ENCODE peak calls at places on chromosomes 5 and 9, in four cellular contexts. I, J, N and D are unnamed samples.

GRCh38 chr9:134486127-134486995 is 155.2 kb upstream of the COL5A1 start:
- DNase-seq in I (peak; percentile 46), J (no peak), N (no peak), D (no peak)

GRCh38 chr5:172106511-172107356 is 81.3 kb downstream of the STK10 start:
- DNase-seq in I (peak; percentile 69), J (peak; percentile 61), N (peak; percentile 66), D (peak; percentile 63)

GRCh38 chr9:76200730-76201129 is 193.5 kb downstream of the RFK start:
- DNase-seq in I (no peak), J (no peak), N (no peak), D (no peak)

GRCh38 chr9:133968966-133969617 is 23.0 kb downstream of the VAV2 start:
- DNase-seq in I (no peak), J (no peak), N (no peak), D (peak; percentile 41)

GRCh38 chr5:82274343-82275266 is 3.5 kb downstream of the RPS23 start:
- DNase-seq in I (no peak), J (peak; percentile 39), N (no peak), D (no peak)

GRCh38 chr5:127685662-127686061 is 17.5 kb upstream of the CCDC192 start:
- DNase-seq in I (no peak), J (no peak), N (no peak), D (no peak)

GRCh38 chr5:13783731-13784130 is 160.8 kb downstream of the DNAH5 start:
- DNase-seq in I (no peak), J (no peak), N (no peak), D (no peak)

GRCh38 chr5:179986328-179986727 is 78.6 kb upstream of the TBC1D9B start:
- DNase-seq in I (no peak), J (no peak), N (no peak), D (no peak)

GRCh38 chr5:67209141-67209771 is 12.7 kb upstream of the CD180 start:
- DNase-seq in I (peak; percentile 63), J (peak; percentile 76), N (peak; percentile 86), D (no peak)

GRCh38 chr5:159800131-159800830 is 116.0 kb upstream of the ADRA1B start:
- DNase-seq in I (no peak), J (no peak), N (no peak), D (no peak)

GRCh38 chr5:14004598-14005394 is 60.3 kb upstream of the DNAH5 start:
- DNase-seq in I (no peak), J (no peak), N (no peak), D (no peak)

GRCh38 chr5:180170111-180170809 is 38.8 kb downstream of the RASGEF1C start:
- DNase-seq in I (no peak), J (no peak), N (no peak), D (no peak)

GRCh38 chr9:100066539-100066938 is 32.3 kb downstream of the ERP44 start:
- DNase-seq in I (no peak), J (no peak), N (peak; percentile 9), D (no peak)

GRCh38 chr5:36298546-36298945 is 3.2 kb downstream of the RANBP3L start:
- DNase-seq in I (no peak), J (no peak), N (no peak), D (no peak)

GRCh38 chr5:175836741-175837729 is 34.3 kb upstream of the CPLX2 start:
- DNase-seq in I (no peak), J (no peak), N (no peak), D (no peak)

GRCh38 chr9:129989740-129990139 is 53.2 kb downstream of the FNBP1 start:
- DNase-seq in I (no peak), J (no peak), N (no peak), D (no peak)

GRCh38 chr9:70111042-70111602 is 67.5 kb downstream of the MAMDC2 start:
- DNase-seq in I (peak; percentile 75), J (peak; percentile 34), N (peak; percentile 86), D (peak; percentile 85)

GRCh38 chr5:154176191-154176590 is 14.3 kb upstream of the GALNT10 start:
- DNase-seq in I (no peak), J (no peak), N (no peak), D (no peak)

GRCh38 chr9:80994892-80995291 is 694.5 kb downstream of the TLE1 start:
- DNase-seq in I (no peak), J (no peak), N (no peak), D (no peak)

GRCh38 chr9:129319938-129320481 is 141.9 kb upstream of the IER5L start:
- DNase-seq in I (peak; percentile 34), J (peak; percentile 31), N (no peak), D (no peak)

GRCh38 chr5:188488-189481 is 2.5 kb upstream of the LRRC14B start:
- DNase-seq in I (peak; percentile 91), J (peak; percentile 81), N (peak; percentile 92), D (peak; percentile 91)

GRCh38 chr9:121272401-121272948 is 4.5 kb downstream of the GSN start:
- DNase-seq in I (no peak), J (no peak), N (no peak), D (no peak)

GRCh38 chr5:56983593-56984361 is 31.9 kb upstream of the MIER3 start:
- DNase-seq in I (no peak), J (peak; percentile 79), N (peak; percentile 11), D (no peak)

GRCh38 chr5:147093138-147093537 is 141.7 kb upstream of the STK32A start:
- DNase-seq in I (no peak), J (no peak), N (peak; percentile 32), D (no peak)

GRCh38 chr5:132238169-132238744 is 10.6 kb upstream of the P4HA2 start:
- DNase-seq in I (peak; percentile 81), J (peak; percentile 78), N (peak; percentile 82), D (peak; percentile 71)

GRCh38 chr5:88436290-88436689 is 167.6 kb upstream of the TMEM161B start:
- DNase-seq in I (no peak), J (no peak), N (no peak), D (no peak)

GRCh38 chr5:88727705-88728313 is 155.2 kb downstream of the MEF2C start:
- DNase-seq in I (no peak), J (no peak), N (peak; percentile 46), D (no peak)

GRCh38 chr9:134671341-134672113 is 29.9 kb downstream of the COL5A1 start:
- DNase-seq in I (no peak), J (no peak), N (no peak), D (peak; percentile 42)

GRCh38 chr9:93679536-93680444 is 103.4 kb downstream of the PHF2 start:
- DNase-seq in I (peak; percentile 43), J (peak; percentile 15), N (no peak), D (peak; percentile 20)

GRCh38 chr9:93682155-93682968 is 106.0 kb downstream of the PHF2 start:
- DNase-seq in I (peak; percentile 62), J (peak; percentile 58), N (peak; percentile 70), D (peak; percentile 67)

GRCh38 chr9:2872307-2872940 is 28.5 kb upstream of the PUM3 start:
- DNase-seq in I (no peak), J (no peak), N (peak; percentile 50), D (no peak)

GRCh38 chr9:133575673-133576590 is 33.3 kb downstream of the FAM163B start:
- DNase-seq in I (no peak), J (no peak), N (no peak), D (no peak)

GRCh38 chr5:69502375-69503143 is 10.0 kb downstream of the OCLN start:
- DNase-seq in I (no peak), J (no peak), N (no peak), D (no peak)

GRCh38 chr5:172058088-172058487 is 51.6 kb upstream of the FBXW11 start:
- DNase-seq in I (no peak), J (no peak), N (no peak), D (no peak)

GRCh38 chr5:93421987-93422391 is 159.0 kb downstream of the NR2F1-AS1 start:
- DNase-seq in I (no peak), J (no peak), N (no peak), D (no peak)

GRCh38 chr9:136578620-136578914 is 32.7 kb upstream of the NOTCH1 start:
- DNase-seq in I (no peak), J (no peak), N (no peak), D (no peak)

GRCh38 chr5:151598984-151599383 is 7.9 kb upstream of the FAT2 start:
- DNase-seq in I (no peak), J (peak; percentile 41), N (no peak), D (no peak)

GRCh38 chr9:77163889-77164288 is 13.4 kb upstream of the VPS13A start:
- DNase-seq in I (no peak), J (no peak), N (peak; percentile 13), D (no peak)

DNA sequence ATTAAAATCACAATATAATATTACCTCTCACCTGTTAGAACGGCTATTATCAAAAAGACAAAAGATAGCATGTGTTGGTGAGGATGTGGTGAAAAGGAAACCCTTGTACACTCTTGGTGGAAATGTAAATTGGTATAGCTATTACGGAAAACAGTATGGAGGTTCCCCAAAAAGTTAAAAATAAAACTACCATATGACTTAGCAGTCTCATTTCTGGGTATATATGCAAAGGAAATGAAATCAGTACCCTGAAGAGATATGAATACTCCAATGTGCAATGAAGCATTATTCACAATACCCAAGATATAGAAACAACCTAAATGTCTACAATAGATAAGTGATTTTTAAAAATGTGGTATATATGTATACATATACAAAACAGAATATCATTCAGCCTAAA is 199.9 kb downstream of the SNX18 start:
- DNase-seq in I (no peak), J (no peak), N (no peak), D (no peak)
- H3K4me1 ChIP-seq in I (no peaks in the 10 kb centered on the region), J (peaks cover 11% of the 10 kb centered on the region), N (peaks cover 3% of the 10 kb centered on the region), D (peaks cover 7% of the 10 kb centered on the region)

GRCh38 chr5:157546456-157547100 is 29.0 kb downstream of the ADAM19 start:
- DNase-seq in I (no peak), J (peak; percentile 48), N (no peak), D (no peak)

GRCh38 chr5:157542282-157542966 is 33.2 kb downstream of the ADAM19 start:
- DNase-seq in I (no peak), J (no peak), N (no peak), D (no peak)

GRCh38 chr5:157543825-157544622 is 31.6 kb downstream of the ADAM19 start:
- DNase-seq in I (no peak), J (no peak), N (no peak), D (no peak)

GRCh38 chr5:157545911-157546310 is 29.7 kb downstream of the ADAM19 start:
- DNase-seq in I (no peak), J (no peak), N (no peak), D (no peak)

GRCh38 chr5:157544623-157544989 is 31.0 kb downstream of the ADAM19 start:
- DNase-seq in I (no peak), J (no peak), N (no peak), D (no peak)
- H3K4me1 ChIP-seq in I (no peaks in the 10 kb centered on the region), J (peaks cover 62% of the 10 kb centered on the region), N (no peaks in the 10 kb centered on the region), D (peaks cover 87% of the 10 kb centered on the region)

DNA sequence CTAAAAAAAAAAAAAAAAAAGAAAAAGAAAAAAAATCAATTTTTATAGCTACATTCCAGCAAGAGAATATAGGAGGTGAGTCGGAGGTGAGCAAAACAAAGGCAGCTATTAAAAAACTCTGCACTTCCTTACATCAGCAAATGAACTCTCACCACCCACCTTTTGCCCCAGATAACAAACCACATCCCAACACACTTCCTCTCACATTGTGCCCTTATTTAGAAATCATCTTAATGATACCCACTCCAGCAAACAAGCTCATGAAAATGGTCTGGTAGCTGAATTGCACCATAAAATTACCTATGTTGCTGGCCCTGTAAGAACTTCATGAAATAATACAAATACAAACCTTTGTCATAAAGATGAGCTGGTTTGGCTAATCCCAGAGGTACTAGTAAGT is 82.9 kb downstream of the CEMIP2 start:
- DNase-seq in I (no peak), J (no peak), N (no peak), D (no peak)
- H3K4me1 ChIP-seq in I (peaks cover 4% of the 10 kb centered on the region), J (peaks cover 14% of the 10 kb centered on the region), N (peaks cover 25% of the 10 kb centered on the region), D (peaks cover 47% of the 10 kb centered on the region)

DNA sequence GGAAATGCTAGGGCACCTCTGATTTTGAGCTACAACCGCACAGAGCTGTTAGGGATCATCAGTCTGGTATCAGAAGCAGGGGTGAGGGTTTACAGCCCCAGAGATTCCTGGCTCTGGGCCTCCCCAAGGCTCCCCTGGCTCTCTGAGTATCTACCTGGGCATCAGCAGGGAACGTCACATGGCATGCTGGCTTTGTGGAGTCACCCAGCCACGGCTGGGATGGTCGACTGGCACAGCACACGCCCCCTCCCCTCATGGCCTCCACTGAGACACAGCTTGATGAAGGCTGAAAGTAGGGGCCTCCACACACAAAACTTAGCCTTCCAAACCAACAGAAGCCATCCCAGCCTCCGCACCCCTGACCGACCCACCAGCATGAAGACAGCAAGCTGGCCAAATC is 16.7 kb downstream of the ATPSCKMT start:
- DNase-seq in I (no peak), J (no peak), N (no peak), D (no peak)
- H3K4me1 ChIP-seq in I (no peaks in the 10 kb centered on the region), J (no peaks in the 10 kb centered on the region), N (no peaks in the 10 kb centered on the region), D (no peaks in the 10 kb centered on the region)